ENCODE peak calls at places on chromosomes 16 and 17, in five cellular contexts. One of them, this sample, is unnamed.

GRCh38 chr16:12546918-12547607 is 256.6 kb downstream of the CPPED1 start:
- DNase-seq in HCT116: no peak
- DNase-seq in IMR-90: peak
- DNase-seq in neuronal stem cell: no peak
- DNase-seq in H9: no peak
- DNase-seq in this sample: no peak

GRCh38 chr17:17495448-17496188 is 577 bp downstream of the RASD1 start:
- DNase-seq in HCT116: no peak
- DNase-seq in IMR-90: peak
- DNase-seq in neuronal stem cell: peak
- DNase-seq in H9: no peak
- DNase-seq in this sample: no peak

GRCh38 chr16:50265260-50265659 is 1.1 kb upstream of the ADCY7 start:
- DNase-seq in HCT116: peak
- DNase-seq in IMR-90: peak
- DNase-seq in neuronal stem cell: no peak
- DNase-seq in H9: no peak
- DNase-seq in this sample: peak

GRCh38 chr17:51815097-51815496 is 343.4 kb downstream of the CA10 start:
- DNase-seq in HCT116: no peak
- DNase-seq in IMR-90: no peak
- DNase-seq in neuronal stem cell: no peak
- DNase-seq in H9: no peak
- DNase-seq in this sample: no peak

GRCh38 chr17:1252203-1252608 is 18.0 kb upstream of the BHLHA9 start:
- DNase-seq in HCT116: no peak
- DNase-seq in IMR-90: no peak
- DNase-seq in neuronal stem cell: no peak
- DNase-seq in H9: no peak
- DNase-seq in this sample: no peak

GRCh38 chr17:49964539-49965521 is 4.2 kb upstream of the DLX4 start:
- DNase-seq in HCT116: no peak
- DNase-seq in IMR-90: no peak
- DNase-seq in neuronal stem cell: no peak
- DNase-seq in H9: peak
- DNase-seq in this sample: no peak

GRCh38 chr17:72514321-72514861 is 393.6 kb downstream of the SOX9 start:
- DNase-seq in HCT116: no peak
- DNase-seq in IMR-90: no peak
- DNase-seq in neuronal stem cell: no peak
- DNase-seq in H9: no peak
- DNase-seq in this sample: no peak

GRCh38 chr17:56608941-56609340 is 15.4 kb downstream of the NOG start:
- DNase-seq in HCT116: no peak
- DNase-seq in IMR-90: no peak
- DNase-seq in neuronal stem cell: no peak
- DNase-seq in H9: no peak
- DNase-seq in this sample: no peak

GRCh38 chr17:33970271-33970670 is 284.8 kb upstream of the CCL2 start:
- DNase-seq in HCT116: no peak
- DNase-seq in IMR-90: no peak
- DNase-seq in neuronal stem cell: no peak
- DNase-seq in H9: no peak
- DNase-seq in this sample: no peak

GRCh38 chr17:55672585-55673501 is 49.8 kb downstream of the TMEM100 start:
- DNase-seq in HCT116: no peak
- DNase-seq in IMR-90: no peak
- DNase-seq in neuronal stem cell: no peak
- DNase-seq in H9: no peak
- DNase-seq in this sample: no peak

GRCh38 chr17:62857526-62857925 is 49.4 kb upstream of the MARCHF10 start:
- DNase-seq in HCT116: no peak
- DNase-seq in IMR-90: no peak
- DNase-seq in neuronal stem cell: no peak
- DNase-seq in H9: no peak
- DNase-seq in this sample: no peak

GRCh38 chr17:18966831-18967624 is 15.1 kb downstream of the SLC5A10 start:
- DNase-seq in HCT116: no peak
- DNase-seq in IMR-90: peak
- DNase-seq in neuronal stem cell: peak
- DNase-seq in H9: peak
- DNase-seq in this sample: no peak

GRCh38 chr16:89270666-89271345 is 53.3 kb downstream of the ZNF778 start:
- DNase-seq in HCT116: no peak
- DNase-seq in IMR-90: no peak
- DNase-seq in neuronal stem cell: no peak
- DNase-seq in H9: no peak
- DNase-seq in this sample: no peak

GRCh38 chr17:33873218-33873617 is 381.9 kb upstream of the CCL2 start:
- DNase-seq in HCT116: no peak
- DNase-seq in IMR-90: no peak
- DNase-seq in neuronal stem cell: no peak
- DNase-seq in H9: no peak
- DNase-seq in this sample: no peak

GRCh38 chr16:57592591-57593003 is 35.8 kb upstream of the ADGRG1 start:
- DNase-seq in HCT116: no peak
- DNase-seq in IMR-90: no peak
- DNase-seq in neuronal stem cell: no peak
- DNase-seq in H9: no peak
- DNase-seq in this sample: peak

GRCh38 chr17:81884968-81885367 is 6.4 kb downstream of the ALYREF start:
- DNase-seq in HCT116: no peak
- DNase-seq in IMR-90: no peak
- DNase-seq in neuronal stem cell: no peak
- DNase-seq in H9: no peak
- DNase-seq in this sample: no peak

GRCh38 chr16:57258226-57258909 is 13.3 kb downstream of the ARL2BP start:
- DNase-seq in HCT116: no peak
- DNase-seq in IMR-90: no peak
- DNase-seq in neuronal stem cell: no peak
- DNase-seq in H9: no peak
- DNase-seq in this sample: no peak

GRCh38 chr17:49703557-49704277 is 4.0 kb downstream of the SLC35B1 start:
- DNase-seq in HCT116: peak
- DNase-seq in IMR-90: peak
- DNase-seq in neuronal stem cell: no peak
- DNase-seq in H9: peak
- DNase-seq in this sample: peak

GRCh38 chr17:47806913-47807255 is 14.7 kb downstream of the OSBPL7 start:
- DNase-seq in HCT116: no peak
- DNase-seq in IMR-90: no peak
- DNase-seq in neuronal stem cell: no peak
- DNase-seq in H9: peak
- DNase-seq in this sample: no peak

GRCh38 chr17:59027750-59028149 is 78.9 kb downstream of the TRIM37 start:
- DNase-seq in HCT116: no peak
- DNase-seq in IMR-90: no peak
- DNase-seq in neuronal stem cell: no peak
- DNase-seq in H9: no peak
- DNase-seq in this sample: peak

GRCh38 chr16:79651363-79651762 is 50.8 kb upstream of the MAF start:
- DNase-seq in HCT116: no peak
- DNase-seq in IMR-90: peak
- DNase-seq in neuronal stem cell: no peak
- DNase-seq in H9: no peak
- DNase-seq in this sample: no peak

GRCh38 chr17:70187383-70187782 is 18.1 kb downstream of the KCNJ2 start:
- DNase-seq in HCT116: no peak
- DNase-seq in IMR-90: peak
- DNase-seq in neuronal stem cell: no peak
- DNase-seq in H9: no peak
- DNase-seq in this sample: no peak

GRCh38 chr17:50663812-50664374 is 29.2 kb downstream of the ABCC3 start:
- DNase-seq in HCT116: no peak
- DNase-seq in IMR-90: no peak
- DNase-seq in neuronal stem cell: no peak
- DNase-seq in H9: no peak
- DNase-seq in this sample: no peak

GRCh38 chr17:79803997-79804855 is 7.3 kb upstream of the CBX8 start:
- DNase-seq in HCT116: no peak
- DNase-seq in IMR-90: no peak
- DNase-seq in neuronal stem cell: no peak
- DNase-seq in H9: peak
- DNase-seq in this sample: no peak

GRCh38 chr16:24701521-24701951 is 27.9 kb upstream of the TNRC6A start:
- DNase-seq in HCT116: no peak
- DNase-seq in IMR-90: peak
- DNase-seq in neuronal stem cell: no peak
- DNase-seq in H9: no peak
- DNase-seq in this sample: no peak

GRCh38 chr16:89155851-89156739 is 15.5 kb upstream of the CDH15 start:
- DNase-seq in HCT116: no peak
- DNase-seq in IMR-90: no peak
- DNase-seq in neuronal stem cell: no peak
- DNase-seq in H9: no peak
- DNase-seq in this sample: no peak

GRCh38 chr16:69324013-69324531 is 6.3 kb downstream of the PDF start:
- DNase-seq in HCT116: no peak
- DNase-seq in IMR-90: no peak
- DNase-seq in neuronal stem cell: no peak
- DNase-seq in H9: no peak
- DNase-seq in this sample: no peak

GRCh38 chr17:68381076-68381900 is 76.0 kb downstream of the WIPI1 start:
- DNase-seq in HCT116: peak
- DNase-seq in IMR-90: peak
- DNase-seq in neuronal stem cell: no peak
- DNase-seq in H9: no peak
- DNase-seq in this sample: no peak

GRCh38 chr16:81582655-81583441 is 138.2 kb downstream of the CMIP start:
- DNase-seq in HCT116: no peak
- DNase-seq in IMR-90: no peak
- DNase-seq in neuronal stem cell: no peak
- DNase-seq in H9: no peak
- DNase-seq in this sample: no peak

GRCh38 chr16:67013823-67014640 is 14.9 kb upstream of the CBFB start:
- DNase-seq in HCT116: no peak
- DNase-seq in IMR-90: peak
- DNase-seq in neuronal stem cell: peak
- DNase-seq in H9: peak
- DNase-seq in this sample: peak

GRCh38 chr16:4116328-4117249 is at the start of gene ADCY9:
- DNase-seq in HCT116: peak
- DNase-seq in IMR-90: peak
- DNase-seq in neuronal stem cell: peak
- DNase-seq in H9: peak
- DNase-seq in this sample: peak
- H3K9ac ChIP-seq in HCT116: peak
- H3K9ac ChIP-seq in IMR-90: peak
- H3K9ac ChIP-seq in neuronal stem cell: peak
- H3K9ac ChIP-seq in H9: no peak
- H3K9ac ChIP-seq in this sample: peak

GRCh38 chr17:74697477-74697876 is 15.2 kb downstream of the CD300LF start:
- DNase-seq in HCT116: no peak
- DNase-seq in IMR-90: no peak
- DNase-seq in neuronal stem cell: no peak
- DNase-seq in H9: no peak
- DNase-seq in this sample: no peak

GRCh38 chr17:74702132-74702876 is 10.4 kb downstream of the CD300LF start:
- DNase-seq in HCT116: no peak
- DNase-seq in IMR-90: no peak
- DNase-seq in neuronal stem cell: no peak
- DNase-seq in H9: no peak
- DNase-seq in this sample: no peak

GRCh38 chr17:74698069-74698468 is 14.7 kb downstream of the CD300LF start:
- DNase-seq in HCT116: no peak
- DNase-seq in IMR-90: no peak
- DNase-seq in neuronal stem cell: no peak
- DNase-seq in H9: no peak
- DNase-seq in this sample: no peak

GRCh38 chr17:74695629-74696028 is 17.1 kb downstream of the CD300LF start:
- DNase-seq in HCT116: no peak
- DNase-seq in IMR-90: no peak
- DNase-seq in neuronal stem cell: no peak
- DNase-seq in H9: no peak
- DNase-seq in this sample: no peak

DNA sequence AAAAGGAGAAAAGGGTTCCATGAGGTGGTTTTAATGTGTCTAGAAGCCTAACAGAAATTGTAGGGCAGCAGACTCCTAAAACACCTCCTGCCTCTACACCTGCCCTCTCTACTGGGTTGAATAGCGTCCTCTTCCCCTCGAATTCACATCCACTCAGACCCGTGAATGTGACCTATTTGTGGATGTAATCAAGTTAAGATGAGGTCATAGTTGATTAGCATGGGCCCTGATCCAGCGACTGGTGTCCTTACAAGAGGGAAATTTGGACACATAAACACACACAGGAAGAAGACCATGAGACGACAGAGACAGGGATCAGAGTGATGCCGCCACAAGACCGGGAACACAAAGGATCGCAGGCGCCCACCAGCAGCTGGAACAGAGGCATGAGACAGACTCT is 13.5 kb downstream of the CD300LF start:
- DNase-seq in HCT116: no peak
- DNase-seq in IMR-90: no peak
- DNase-seq in neuronal stem cell: no peak
- DNase-seq in H9: no peak
- DNase-seq in this sample: no peak
- H2AFZ ChIP-seq in HCT116: no peak
- H2AFZ ChIP-seq in IMR-90: no peak
- H2AFZ ChIP-seq in neuronal stem cell: no peak
- H2AFZ ChIP-seq in H9: no peak
- H2AFZ ChIP-seq in this sample: no peak

DNA sequence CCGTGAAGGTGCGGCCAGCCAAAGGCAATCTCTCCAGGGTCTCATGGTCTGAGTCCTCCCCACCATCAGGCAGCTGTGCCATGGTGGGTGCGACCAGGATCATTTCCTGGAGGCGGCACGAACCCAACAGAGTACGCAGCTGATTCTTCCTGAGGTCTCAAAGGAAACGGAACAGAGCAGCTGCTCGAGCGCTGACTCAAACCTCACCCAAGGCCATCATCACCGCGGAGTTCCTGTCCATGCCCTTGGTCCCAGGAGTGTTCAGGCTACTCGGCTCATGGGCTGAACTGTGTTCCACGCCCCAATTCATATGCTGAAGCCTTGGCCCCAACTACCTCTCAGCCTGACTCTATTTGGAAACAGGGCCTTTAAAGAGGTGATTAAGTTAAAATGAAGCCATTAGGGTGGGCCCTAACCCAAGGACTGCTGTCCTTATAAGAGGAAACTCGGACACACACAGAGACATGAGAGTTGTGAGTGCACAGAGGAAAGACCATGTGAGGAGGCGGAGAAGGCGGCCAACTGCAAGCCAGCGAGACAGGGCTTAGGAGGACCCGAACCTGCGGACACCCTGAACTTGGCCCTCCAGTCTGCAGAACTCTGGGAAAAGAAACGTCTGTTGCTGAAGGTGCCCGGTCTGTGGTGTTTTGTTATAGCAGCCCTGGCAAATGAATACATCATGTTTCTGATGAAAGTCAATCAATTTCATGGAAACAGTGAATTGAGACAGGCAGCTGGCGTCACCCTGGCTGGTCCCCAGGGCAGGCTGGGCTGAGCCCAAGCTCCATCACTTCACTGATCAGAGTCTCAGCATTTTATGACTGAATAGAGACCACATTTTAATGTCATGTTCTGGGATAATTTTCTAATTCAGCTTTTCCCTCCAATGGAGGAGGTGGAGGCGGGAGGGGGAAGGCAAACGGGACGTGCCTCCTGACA is 13.7 kb downstream of the MXRA7 start:
- DNase-seq in HCT116: no peak
- DNase-seq in IMR-90: no peak
- DNase-seq in neuronal stem cell: no peak
- DNase-seq in H9: no peak
- DNase-seq in this sample: no peak
- H3K9ac ChIP-seq in HCT116: no peak
- H3K9ac ChIP-seq in IMR-90: peak
- H3K9ac ChIP-seq in neuronal stem cell: no peak
- H3K9ac ChIP-seq in H9: no peak
- H3K9ac ChIP-seq in this sample: no peak

GRCh38 chr17:44346064-44346844 is 1.2 kb downstream of the GRN start:
- DNase-seq in HCT116: no peak
- DNase-seq in IMR-90: no peak
- DNase-seq in neuronal stem cell: no peak
- DNase-seq in H9: peak
- DNase-seq in this sample: no peak
- H2AFZ ChIP-seq in HCT116: no peak
- H2AFZ ChIP-seq in IMR-90: peak
- H2AFZ ChIP-seq in neuronal stem cell: peak
- H2AFZ ChIP-seq in H9: no peak
- H2AFZ ChIP-seq in this sample: peak

This sample was measured in MM.1S.